ENCODE peak calls at places on chromosome 17, in seven cellular contexts. B, P, N, K, D, H and J are unnamed samples.

GRCh38 chr17:2083613-2084128 is 28.8 kb downstream of the HIC1 start:
- DNase-seq in B (no peak), P (no peak), N (no peak), K (peak; percentile 38), D (no peak), H (no peak), J (no peak)

GRCh38 chr17:8091033-8091687 is 3.6 kb upstream of the ALOX12B start:
- DNase-seq in B (no peak), P (no peak), N (no peak), K (no peak), D (no peak), H (no peak), J (no peak)

GRCh38 chr17:11889266-11889665 is 108.0 kb downstream of the ZNF18 start:
- DNase-seq in B (no peak), P (no peak), N (no peak), K (no peak), D (no peak), H (no peak), J (no peak)

GRCh38 chr17:39194089-39194984 is 3.1 kb downstream of the CACNB1 start:
- DNase-seq in B (no peak), P (peak; percentile 25), N (no peak), K (peak; percentile 57), D (peak; percentile 87), H (peak; percentile 86), J (no peak)

GRCh38 chr17:38663125-38663751 is 11.5 kb downstream of the EPOP start:
- DNase-seq in B (peak; percentile 74), P (peak; percentile 84), N (peak; percentile 76), K (no peak), D (peak; percentile 62), H (no peak), J (no peak)

GRCh38 chr17:78112508-78113471 is 15.8 kb downstream of the TMC6 start:
- DNase-seq in B (peak; percentile 33), P (peak; percentile 86), N (peak; percentile 87), K (peak; percentile 58), D (peak; percentile 83), H (no peak), J (peak; percentile 60)

GRCh38 chr17:36027776-36028175 is 10.0 kb upstream of the CCL23 start:
- DNase-seq in B (no peak), P (no peak), N (no peak), K (no peak), D (no peak), H (no peak), J (no peak)

GRCh38 chr17:82495844-82496528 is 23.5 kb upstream of the FOXK2 start:
- DNase-seq in B (peak; percentile 46), P (no peak), N (no peak), K (no peak), D (no peak), H (no peak), J (no peak)

GRCh38 chr17:951388-952132 is 28.0 kb downstream of the NXN start:
- DNase-seq in B (no peak), P (peak; percentile 50), N (no peak), K (peak; percentile 81), D (peak; percentile 85), H (no peak), J (no peak)

GRCh38 chr17:74356640-74357465 is 4.8 kb downstream of the BTBD17 start:
- DNase-seq in B (no peak), P (peak; percentile 23), N (no peak), K (no peak), D (no peak), H (no peak), J (no peak)

GRCh38 chr17:41131979-41132378 is 8.0 kb upstream of the KRTAP4-12 start:
- DNase-seq in B (peak; percentile 77), P (no peak), N (no peak), K (no peak), D (no peak), H (no peak), J (no peak)

GRCh38 chr17:10661377-10661906 is 4.3 kb upstream of the MYH3 start:
- DNase-seq in B (no peak), P (no peak), N (no peak), K (no peak), D (no peak), H (no peak), J (no peak)

GRCh38 chr17:68377771-68378201 is 79.5 kb downstream of the WIPI1 start:
- DNase-seq in B (no peak), P (no peak), N (no peak), K (no peak), D (no peak), H (no peak), J (no peak)

GRCh38 chr17:1252203-1252608 is 18.0 kb upstream of the BHLHA9 start:
- DNase-seq in B (no peak), P (peak; percentile 43), N (no peak), K (no peak), D (no peak), H (no peak), J (no peak)

GRCh38 chr17:4966844-4967538 is 626 bp downstream of the SPAG7 start:
- DNase-seq in B (peak; percentile 100), P (peak; percentile 98), N (peak; percentile 98), K (peak; percentile 99), D (peak; percentile 100), H (peak; percentile 99), J (peak; percentile 97)
- TF ChIP-seq POLR2A in B (no peak), P (peak; percentile 23), N (no peak), K (peak; percentile 36), D (peak; percentile 45), H (no peak), J (no peak)

GRCh38 chr17:75602644-75603043 is 15.0 kb downstream of the MYO15B start:
- DNase-seq in B (no peak), P (no peak), N (no peak), K (no peak), D (peak; percentile 57), H (no peak), J (no peak)

GRCh38 chr17:75604034-75604695 is 16.6 kb downstream of the MYO15B start:
- DNase-seq in B (no peak), P (no peak), N (no peak), K (no peak), D (peak; percentile 56), H (no peak), J (no peak)

GRCh38 chr17:75603123-75603522 is 15.5 kb downstream of the MYO15B start:
- DNase-seq in B (no peak), P (no peak), N (no peak), K (no peak), D (no peak), H (no peak), J (no peak)

GRCh38 chr17:75601057-75601987 is 13.7 kb downstream of the MYO15B start:
- DNase-seq in B (peak; percentile 96), P (peak; percentile 75), N (peak; percentile 74), K (no peak), D (peak; percentile 64), H (no peak), J (peak; percentile 47)

DNA sequence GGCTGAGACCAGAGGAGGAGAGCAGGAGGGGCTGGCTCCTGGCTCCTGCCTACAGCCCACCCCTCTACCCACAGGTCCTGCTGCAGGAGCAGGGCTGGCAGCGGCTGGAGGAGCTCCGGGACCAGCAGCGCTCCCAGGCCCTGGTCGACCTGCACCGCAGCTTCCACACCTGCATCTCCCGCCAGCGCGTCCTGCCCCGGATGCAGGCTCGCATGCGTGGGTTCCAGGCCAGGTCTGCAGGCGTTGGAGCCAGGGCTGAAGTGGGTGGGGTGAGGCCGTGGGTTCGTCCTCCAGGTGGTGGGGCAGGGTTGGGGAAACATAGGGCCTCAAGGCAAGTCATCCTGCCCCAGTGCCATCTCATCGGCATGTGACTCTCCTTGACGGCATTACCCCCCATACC is 18.2 kb downstream of the MYO15B start:
- DNase-seq in B (no peak), P (no peak), N (no peak), K (no peak), D (no peak), H (no peak), J (no peak)
- H3K36me3 ChIP-seq in B (no peaks in the 10 kb centered on the region), P (no peaks in the 10 kb centered on the region), N (peaks cover 19% of the 10 kb centered on the region), K (no peaks in the 10 kb centered on the region), D (no peaks in the 10 kb centered on the region), H (no peaks in the 10 kb centered on the region), J (peaks cover 55% of the 10 kb centered on the region)

DNA sequence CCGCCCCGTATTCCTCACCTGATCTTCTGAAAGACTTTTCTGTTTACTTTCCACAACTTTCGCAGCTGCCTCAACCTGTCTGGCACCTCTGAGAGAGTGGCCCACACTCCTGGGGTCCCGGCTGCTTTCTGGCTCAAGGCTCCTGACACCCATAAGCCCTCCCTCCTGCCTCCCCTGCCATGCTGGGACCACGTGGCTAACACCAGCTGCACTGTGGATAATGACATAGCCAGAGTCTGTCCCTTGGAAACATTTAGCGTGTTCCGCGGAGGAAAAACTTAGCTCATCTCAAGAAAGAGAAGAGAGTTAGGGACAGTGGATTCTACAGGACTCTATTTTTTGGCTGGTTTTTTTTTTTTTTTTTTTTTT is 46.0 kb upstream of the HELZ start:
- DNase-seq in B (no peak), P (no peak), N (no peak), K (no peak), D (no peak), H (no peak), J (no peak)
- H3K4me3 ChIP-seq in B (no peak overlapping the region), P (no peak overlapping the region), N (no peak overlapping the region), K (no peak overlapping the region), D (no peak overlapping the region), H (no peak overlapping the region), J (no peak overlapping the region)

GRCh38 chr17:59511726-59512125 is 53.7 kb upstream of the DHX40 start:
- DNase-seq in B (no peak), P (no peak), N (no peak), K (no peak), D (no peak), H (no peak), J (no peak)

GRCh38 chr17:59510611-59511010 is 54.8 kb upstream of the DHX40 start:
- DNase-seq in B (no peak), P (no peak), N (no peak), K (no peak), D (no peak), H (no peak), J (no peak)

GRCh38 chr17:59516451-59516850 is 49.0 kb upstream of the DHX40 start:
- DNase-seq in B (no peak), P (no peak), N (no peak), K (no peak), D (no peak), H (no peak), J (no peak)

GRCh38 chr17:59512844-59513383 is 52.5 kb upstream of the DHX40 start:
- DNase-seq in B (no peak), P (no peak), N (no peak), K (no peak), D (no peak), H (no peak), J (no peak)

DNA sequence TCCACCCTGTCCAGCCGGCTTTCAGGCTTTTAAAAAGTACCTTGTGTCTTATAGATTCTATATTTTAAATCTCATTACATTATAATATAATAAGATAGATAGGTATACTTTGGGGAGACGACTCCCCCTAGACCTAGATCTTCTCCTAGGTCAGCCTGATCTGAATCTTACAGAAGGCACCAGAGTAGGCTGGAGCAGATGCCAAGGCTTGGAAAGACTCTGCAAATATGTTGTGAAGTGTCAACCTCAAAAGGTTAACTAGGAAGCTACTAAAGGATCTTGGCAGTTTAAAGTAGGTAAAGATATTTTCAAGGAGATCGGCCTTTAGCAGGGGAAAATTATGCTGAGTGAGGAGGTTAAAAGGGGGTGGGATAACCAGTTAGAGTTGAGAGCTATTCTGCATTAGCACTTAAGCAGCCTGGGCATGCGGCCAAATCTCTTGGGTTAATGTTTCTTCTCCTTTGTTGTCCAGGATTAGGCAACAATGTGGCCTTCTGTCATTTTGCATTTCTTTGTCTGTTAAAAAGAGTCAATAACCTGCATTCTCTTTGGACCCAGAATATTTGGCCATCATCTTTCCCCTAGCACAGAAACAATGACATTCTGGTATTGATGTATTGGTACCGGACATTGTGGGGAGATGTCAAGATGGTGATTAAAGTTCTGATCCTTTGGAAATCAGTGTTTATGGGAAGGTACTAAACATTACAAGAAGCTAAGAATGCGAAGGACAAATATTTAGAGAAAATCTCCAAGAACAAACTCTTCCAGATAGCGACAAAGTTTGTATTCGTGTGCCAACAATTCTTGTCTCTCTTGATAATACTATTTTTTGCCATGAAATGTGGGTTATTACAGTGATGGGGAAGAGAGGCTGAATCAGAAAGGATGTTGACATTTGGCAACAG is 51.2 kb upstream of the DHX40 start:
- DNase-seq in B (no peak), P (peak; percentile 91), N (peak; percentile 82), K (peak; percentile 48), D (peak; percentile 90), H (peak; percentile 82), J (peak; percentile 85)
- TF ChIP-seq POLR2A in B (no peak), P (no peak), N (no peak), K (no peak), D (no peak), H (no peak), J (no peak)